ENCODE peak calls at places on chromosome 14, in eight cellular contexts. B is NCI-H2029, O is HepG2, A is spleen, D is BE2C, Y is NCI-H2081, T is mesenteric fat pad, I is H54. J is an unnamed sample.

GRCh38 chr14:50821471-50822464 is 9.2 kb downstream of the NIN start:
- DNase-seq in D (no peak), O (no peak), I (no peak), Y (no peak), A (peak), B (no peak), T (no peak), J (no peak)

GRCh38 chr14:105045710-105046326 is 19.4 kb downstream of the GPR132 start:
- DNase-seq in D (peak), T (peak), B (peak), O (peak), A (peak), Y (peak), I (peak), J (peak)

GRCh38 chr14:50603565-50603964 is 43.6 kb downstream of the ATL1 start:
- DNase-seq in D (no peak), T (no peak), Y (no peak), O (no peak), I (no peak), A (no peak), B (no peak), J (no peak)

GRCh38 chr14:33661071-33661470 is 289.8 kb downstream of the EGLN3 start:
- DNase-seq in B (no peak), I (no peak), O (no peak), A (no peak), D (no peak), Y (no peak), T (no peak), J (no peak)

GRCh38 chr14:60651936-60652673 is 2.8 kb upstream of the SIX1 start:
- DNase-seq in T (no peak), Y (no peak), D (no peak), I (no peak), A (no peak), O (no peak), B (peak), J (no peak)

GRCh38 chr14:64232095-64232830 is 61.9 kb downstream of the ESR2 start:
- DNase-seq in Y (no peak), D (peak), O (no peak), A (no peak), T (no peak), I (peak), B (no peak), J (peak)

GRCh38 chr14:101997429-101998336 is 33.3 kb downstream of the DYNC1H1 start:
- DNase-seq in I (no peak), B (no peak), T (peak), D (peak), Y (no peak), O (no peak), A (no peak), J (no peak)

GRCh38 chr14:104289485-104289884 is 151.1 kb downstream of the KIF26A start:
- DNase-seq in B (no peak), O (no peak), Y (no peak), T (peak), D (no peak), A (no peak), I (no peak), J (no peak)

J was measured in PC-9.